ENCODE peak calls at places on chromosomes 5 and 9, in nine cellular contexts. Y is brain microvascular endothelial cell; V is ecto neural progenitor cell; G is A172; N is substantia nigra; T is dorsolateral prefrontal cortex; D is HFF-Myc; O is upper lobe of right lung; E is stimulated activated CD4-positive, alpha-beta T cell treated with anti-CD3 and anti-CD28 coated beads, Interleukin-4, amount 100 ng/mL, for 1 hour. H is an unnamed sample.

GRCh38 chr9:79615038-79615437 is 43.3 kb downstream of the TLE4 start:
- DNase-seq in Y (no peak), V (no peak), G (no peak), N (no peak), T (no peak), D (no peak), O (no peak), E (no peak), H (no peak)

GRCh38 chr5:41598011-41598410 is 87.6 kb upstream of the PLCXD3 start:
- DNase-seq in Y (peak; percentile 12), V (no peak), G (peak; percentile 3), N (no peak), T (no peak), D (no peak), O (no peak), E (no peak), H (no peak)

GRCh38 chr9:98551511-98552286 is 157.0 kb downstream of the GABBR2 start:
- DNase-seq in Y (peak; percentile 46), V (peak; percentile 33), G (peak; percentile 88), N (no peak), T (peak; percentile 32), D (no peak), O (no peak), E (no peak), H (no peak)

GRCh38 chr5:140673187-140673976 is at the start of gene DND1:
- DNase-seq in Y (no peak), V (no peak), G (no peak), N (no peak), T (no peak), D (no peak), O (no peak), E (no peak), H (no peak)

GRCh38 chr5:108529381-108529780 is 147.5 kb upstream of the FBXL17 start:
- DNase-seq in Y (peak; percentile 69), V (no peak), G (peak; percentile 29), N (no peak), T (no peak), D (no peak), O (no peak), E (no peak), H (no peak)

GRCh38 chr9:89252910-89253309 is 58.1 kb upstream of the CKS2 start:
- DNase-seq in Y (no peak), V (no peak), G (no peak), N (no peak), T (no peak), D (no peak), O (no peak), E (no peak), H (no peak)

GRCh38 chr5:135453613-135454012 is 1.5 kb upstream of the TIFAB start:
- DNase-seq in Y (no peak), V (no peak), G (no peak), N (no peak), T (no peak), D (no peak), O (no peak), E (no peak), H (no peak)

GRCh38 chr5:151739939-151740335 is 18.5 kb downstream of the ATOX1 start:
- DNase-seq in Y (peak; percentile 82), V (no peak), G (peak; percentile 99), N (no peak), T (no peak), D (peak; percentile 94), O (no peak), E (no peak), H (no peak)

GRCh38 chr5:180922932-180923331 is 24.0 kb downstream of the BTNL8 start:
- DNase-seq in Y (no peak), V (no peak), G (no peak), N (no peak), T (no peak), D (no peak), O (no peak), E (no peak), H (no peak)

GRCh38 chr5:153153086-153153485 is 337.4 kb upstream of the GRIA1 start:
- DNase-seq in Y (no peak), V (no peak), G (peak; percentile 86), N (no peak), T (no peak), D (peak; percentile 35), O (no peak), E (no peak), H (no peak)

GRCh38 chr5:37615184-37615583 is 224.7 kb downstream of the GDNF start:
- DNase-seq in Y (peak; percentile 83), V (no peak), G (peak; percentile 71), N (no peak), T (no peak), D (peak; percentile 58), O (no peak), E (no peak), H (no peak)

GRCh38 chr5:73899055-73899454 is 273.1 kb downstream of the ARHGEF28 start:
- DNase-seq in Y (no peak), V (no peak), G (no peak), N (no peak), T (no peak), D (no peak), O (no peak), E (no peak), H (no peak)

GRCh38 chr5:138911441-138911840 is 36.3 kb upstream of the LRRTM2 start:
- DNase-seq in Y (peak; percentile 42), V (no peak), G (no peak), N (no peak), T (no peak), D (no peak), O (no peak), E (no peak), H (no peak)

GRCh38 chr5:78127875-78128274 is 166.6 kb downstream of the AP3B1 start:
- DNase-seq in Y (no peak), V (no peak), G (peak; percentile 1), N (no peak), T (no peak), D (no peak), O (no peak), E (no peak), H (no peak)

GRCh38 chr5:167759411-167759821 is 532.0 kb upstream of the WWC1 start:
- DNase-seq in Y (no peak), V (no peak), G (peak; percentile 89), N (no peak), T (no peak), D (no peak), O (no peak), E (no peak), H (no peak)

GRCh38 chr5:131810510-131811249 is 13.9 kb upstream of the FNIP1 start:
- DNase-seq in Y (no peak), V (no peak), G (peak; percentile 30), N (no peak), T (no peak), D (no peak), O (no peak), E (no peak), H (no peak)

GRCh38 chr5:32542216-32543059 is 42.9 kb upstream of the SUB1 start:
- DNase-seq in Y (peak; percentile 25), V (no peak), G (peak; percentile 70), N (no peak), T (no peak), D (no peak), O (no peak), E (peak; percentile 7), H (peak; percentile 41)

GRCh38 chr5:89071941-89072331 is 189.0 kb upstream of the MEF2C start:
- DNase-seq in Y (no peak), V (no peak), G (no peak), N (no peak), T (no peak), D (no peak), O (no peak), E (no peak), H (no peak)

GRCh38 chr5:108437425-108437824 is 55.5 kb upstream of the FBXL17 start:
- DNase-seq in Y (no peak), V (no peak), G (no peak), N (no peak), T (no peak), D (no peak), O (no peak), E (no peak), H (no peak)

GRCh38 chr5:66856041-66856805 is 260.0 kb downstream of the MAST4 start:
- DNase-seq in Y (no peak), V (no peak), G (no peak), N (no peak), T (no peak), D (no peak), O (no peak), E (no peak), H (no peak)

GRCh38 chr5:158086856-158087255 is 227.9 kb upstream of the CLINT1 start:
- DNase-seq in Y (peak; percentile 11), V (no peak), G (no peak), N (no peak), T (no peak), D (no peak), O (no peak), E (no peak), H (no peak)

GRCh38 chr5:158519433-158520025 is 580.2 kb downstream of the EBF1 start:
- DNase-seq in Y (no peak), V (no peak), G (no peak), N (no peak), T (no peak), D (no peak), O (no peak), E (no peak), H (no peak)